ENCODE peak calls at places on chromosomes 6 and 20, in four cellular contexts. C is HepG2, Y is ovary, H is SK-N-SH. L is an unnamed sample. For H3K36me3 and H3K27me3, the result is how much of the 10 kb centered on the place peaks cover.

GRCh38 chr6:7730852-7731251 is 5.0 kb downstream of the BMP6 start:
- DNase-seq in C (peak), Y (no peak), H (no peak), L (no peak)

GRCh38 chr6:157096105-157096504 is 227.2 kb downstream of the TMEM242 start:
- DNase-seq in C (no peak), Y (no peak), H (no peak), L (no peak)

GRCh38 chr20:64082126-64082638 is 2.0 kb downstream of the LKAAEAR1 start:
- DNase-seq in C (peak), Y (no peak), H (no peak), L (no peak)

GRCh38 chr6:98828991-98829411 is 5.4 kb upstream of the POU3F2 start:
- DNase-seq in C (no peak), Y (no peak), H (no peak), L (no peak)

GRCh38 chr6:106501836-106502447 is 127.4 kb downstream of the RTN4IP1 start:
- DNase-seq in C (no peak), Y (no peak), H (no peak), L (no peak)

GRCh38 chr6:151452750-151453427 is 963 bp upstream of the RMND1 start:
- DNase-seq in C (no peak), Y (peak), H (peak), L (peak)

GRCh38 chr6:44432726-44433125 is 45.2 kb downstream of the CDC5L start:
- DNase-seq in C (no peak), Y (no peak), H (no peak), L (no peak)

GRCh38 chr6:154297210-154297609 is 59.4 kb downstream of the IPCEF1 start:
- DNase-seq in C (no peak), Y (no peak), H (no peak), L (no peak)

GRCh38 chr6:64713175-64713574 is 993.9 kb downstream of the EYS start:
- DNase-seq in C (no peak), Y (no peak), H (no peak), L (no peak)

GRCh38 chr20:2005831-2006426 is 12.1 kb upstream of the PDYN start:
- DNase-seq in C (peak), Y (peak), H (no peak), L (peak)

GRCh38 chr6:6942826-6943225 is 164.9 kb upstream of the RREB1 start:
- DNase-seq in C (no peak), Y (peak), H (no peak), L (no peak)

GRCh38 chr20:5195655-5196054 is 68.8 kb downstream of the CDS2 start:
- DNase-seq in C (no peak), Y (no peak), H (no peak), L (no peak)

GRCh38 chr6:169722362-169723199 is 1.7 kb downstream of the PHF10 start:
- DNase-seq in C (peak), Y (peak), H (peak), L (no peak)

GRCh38 chr6:166671434-166672061 is 44.5 kb upstream of the RPS6KA2 start:
- DNase-seq in C (no peak), Y (peak), H (peak), L (no peak)

GRCh38 chr6:155117266-155117665 is 122.2 kb downstream of the TIAM2 start:
- DNase-seq in C (no peak), Y (no peak), H (no peak), L (no peak)

GRCh38 chr6:111456208-111456607 is 26.8 kb downstream of the REV3L start:
- DNase-seq in C (no peak), Y (no peak), H (no peak), L (no peak)

GRCh38 chr20:53712212-53712977 is 118.8 kb upstream of the ZNF217 start:
- DNase-seq in C (peak), Y (no peak), H (no peak), L (no peak)

GRCh38 chr20:63281741-63282665 is 9.4 kb downstream of the ARFGAP1 start:
- DNase-seq in C (no peak), Y (no peak), H (no peak), L (no peak)

GRCh38 chr6:112203577-112204349 is 50.6 kb downstream of the LAMA4 start:
- DNase-seq in C (peak), Y (no peak), H (no peak), L (no peak)

GRCh38 chr6:31906122-31906521 is 4.2 kb upstream of the ZBTB12 start:
- DNase-seq in C (no peak), Y (no peak), H (no peak), L (no peak)

GRCh38 chr6:30340589-30341054 is 4.3 kb upstream of the RPP21 start:
- DNase-seq in C (no peak), Y (no peak), H (no peak), L (no peak)

GRCh38 chr6:48611332-48611731 is 500.3 kb upstream of the PTCHD4 start:
- DNase-seq in C (no peak), Y (no peak), H (no peak), L (no peak)

GRCh38 chr6:118324081-118324480 is 224.0 kb upstream of the PLN start:
- DNase-seq in C (no peak), Y (no peak), H (no peak), L (no peak)

GRCh38 chr6:88725111-88725711 is 238.2 kb downstream of the RNGTT start:
- DNase-seq in C (peak), Y (no peak), H (peak), L (no peak)

GRCh38 chr20:3238616-3239025 is 369 bp downstream of the SLC4A11 start:
- DNase-seq in C (no peak), Y (no peak), H (no peak), L (no peak)

GRCh38 chr20:49122920-49123319 is 65.2 kb downstream of the STAU1 start:
- DNase-seq in C (no peak), Y (no peak), H (no peak), L (no peak)

GRCh38 chr6:34529665-34530327 is 26.3 kb downstream of the SPDEF start:
- DNase-seq in C (peak), Y (no peak), H (no peak), L (no peak)

GRCh38 chr6:41894366-41895299 is 542 bp downstream of the USP49 start:
- DNase-seq in C (no peak), Y (no peak), H (no peak), L (peak)

GRCh38 chr20:18271160-18271559 is 17.2 kb upstream of the ZNF133 start:
- DNase-seq in C (no peak), Y (no peak), H (no peak), L (no peak)

GRCh38 chr20:59148713-59149493 is 14.7 kb upstream of the ZNF831 start:
- DNase-seq in C (no peak), Y (no peak), H (no peak), L (no peak)

GRCh38 chr6:24931296-24931695 is 4.5 kb downstream of the RIPOR2 start:
- DNase-seq in C (no peak), Y (no peak), H (no peak), L (no peak)

GRCh38 chr20:17940447-17940971 is 28.1 kb downstream of the SNX5 start:
- DNase-seq in C (no peak), Y (no peak), H (no peak), L (no peak)

GRCh38 chr6:134077301-134077700 is 24.9 kb upstream of the SLC2A12 start:
- DNase-seq in C (no peak), Y (no peak), H (no peak), L (no peak)
- TF ChIP-seq EP300 in C (no peak), Y (no peak), H (no peak), L (no peak)

DNA sequence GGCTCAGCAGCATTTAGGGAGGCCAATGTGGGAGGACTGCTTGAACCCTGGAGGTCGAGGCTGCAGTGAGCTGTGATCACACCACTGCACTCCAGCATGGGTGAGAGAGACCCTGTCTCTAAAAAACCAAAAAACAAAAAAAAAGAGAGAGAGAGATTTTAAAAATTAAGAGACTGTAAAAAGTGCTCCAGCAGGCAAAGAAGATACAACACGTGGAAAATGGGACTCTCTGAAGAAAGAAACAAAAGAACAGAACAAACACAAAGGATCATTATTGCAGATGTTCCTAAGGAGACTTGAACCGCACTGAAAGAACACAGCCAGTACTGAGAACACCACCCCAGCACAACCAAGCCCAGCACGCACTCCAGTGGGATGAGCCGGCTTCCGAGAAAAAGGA is 74.2 kb downstream of the TAF4 start:
- DNase-seq in C (no peak), Y (no peak), H (no peak), L (no peak)
- H3K36me3 ChIP-seq in C (half or more), Y (under half), H (under half), L (half or more)

GRCh38 chr20:51093240-51093763 is 70.4 kb upstream of the KCNG1 start:
- DNase-seq in C (no peak), Y (no peak), H (no peak), L (no peak)
- H3K27me3 ChIP-seq in C (under half), Y (under half), H (under half), L (half or more)

DNA sequence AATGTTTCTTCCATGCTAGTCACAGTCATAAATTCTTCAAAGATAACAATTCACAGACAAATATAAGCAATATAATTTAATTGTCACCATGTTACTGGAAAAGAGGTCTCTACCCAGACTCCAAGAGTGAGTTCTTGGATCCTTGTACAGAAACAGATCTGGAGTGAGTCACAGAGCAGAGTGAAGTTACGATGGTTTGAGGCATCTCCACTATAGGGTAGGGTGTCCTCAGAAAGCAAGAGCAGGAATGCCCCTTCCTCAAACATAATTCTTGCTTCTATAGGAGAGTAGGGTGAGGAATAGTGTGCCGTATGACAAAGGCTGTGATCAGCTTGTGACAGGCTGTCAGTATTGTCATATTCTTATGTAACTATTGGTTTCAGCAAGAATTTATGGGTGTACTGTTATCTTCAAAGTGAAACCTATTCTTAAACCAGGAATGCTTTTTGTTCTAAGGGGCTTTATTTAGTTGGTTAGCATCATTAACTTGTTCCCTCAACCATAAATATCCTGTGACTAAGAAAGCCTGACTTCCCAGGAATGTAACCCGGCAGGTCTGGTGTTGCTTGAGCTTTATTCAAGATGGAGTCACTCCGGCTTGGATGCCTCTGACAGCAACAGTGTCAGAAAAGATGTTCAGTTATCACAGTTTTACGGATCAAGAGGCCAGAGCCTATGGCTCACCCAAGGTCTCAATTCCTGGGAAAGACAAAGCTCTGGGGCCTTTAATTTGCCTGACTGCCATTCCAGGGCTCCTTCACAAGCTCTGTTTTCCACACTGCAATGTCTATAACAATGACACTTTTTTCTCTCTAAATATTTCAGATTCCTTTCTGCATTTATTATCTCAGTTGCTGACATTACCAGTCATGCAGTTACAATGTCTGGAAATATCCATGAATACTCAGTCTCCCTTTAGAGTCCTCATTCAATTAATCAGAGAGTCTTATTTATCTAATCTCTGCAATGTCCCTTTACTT is 298.6 kb downstream of the C6orf118 start:
- DNase-seq in C (no peak), Y (no peak), H (no peak), L (no peak)
- TF ChIP-seq EP300 in C (no peak), Y (no peak), H (no peak), L (no peak)

GRCh38 chr6:10686901-10687300 is 7.5 kb downstream of the C6orf52 start:
- DNase-seq in C (no peak), Y (no peak), H (no peak), L (no peak)

GRCh38 chr6:10687582-10687981 is 6.8 kb downstream of the C6orf52 start:
- DNase-seq in C (no peak), Y (no peak), H (no peak), L (no peak)

GRCh38 chr6:10684618-10685017 is 9.8 kb downstream of the C6orf52 start:
- DNase-seq in C (no peak), Y (no peak), H (no peak), L (no peak)

GRCh38 chr6:10682319-10682988 is 12.0 kb downstream of the C6orf52 start:
- DNase-seq in C (no peak), Y (no peak), H (no peak), L (no peak)

GRCh38 chr6:10685092-10685769 is 9.2 kb downstream of the C6orf52 start:
- DNase-seq in C (no peak), Y (no peak), H (no peak), L (no peak)
- H3K36me3 ChIP-seq in C (under half), Y (under half), H (under half), L (under half)

GRCh38 chr6:55794136-55794812 is 81.1 kb downstream of the BMP5 start:
- DNase-seq in C (no peak), Y (no peak), H (no peak), L (no peak)
- H3K27me3 ChIP-seq in C (under half), Y (under half), H (under half), L (under half)

DNA sequence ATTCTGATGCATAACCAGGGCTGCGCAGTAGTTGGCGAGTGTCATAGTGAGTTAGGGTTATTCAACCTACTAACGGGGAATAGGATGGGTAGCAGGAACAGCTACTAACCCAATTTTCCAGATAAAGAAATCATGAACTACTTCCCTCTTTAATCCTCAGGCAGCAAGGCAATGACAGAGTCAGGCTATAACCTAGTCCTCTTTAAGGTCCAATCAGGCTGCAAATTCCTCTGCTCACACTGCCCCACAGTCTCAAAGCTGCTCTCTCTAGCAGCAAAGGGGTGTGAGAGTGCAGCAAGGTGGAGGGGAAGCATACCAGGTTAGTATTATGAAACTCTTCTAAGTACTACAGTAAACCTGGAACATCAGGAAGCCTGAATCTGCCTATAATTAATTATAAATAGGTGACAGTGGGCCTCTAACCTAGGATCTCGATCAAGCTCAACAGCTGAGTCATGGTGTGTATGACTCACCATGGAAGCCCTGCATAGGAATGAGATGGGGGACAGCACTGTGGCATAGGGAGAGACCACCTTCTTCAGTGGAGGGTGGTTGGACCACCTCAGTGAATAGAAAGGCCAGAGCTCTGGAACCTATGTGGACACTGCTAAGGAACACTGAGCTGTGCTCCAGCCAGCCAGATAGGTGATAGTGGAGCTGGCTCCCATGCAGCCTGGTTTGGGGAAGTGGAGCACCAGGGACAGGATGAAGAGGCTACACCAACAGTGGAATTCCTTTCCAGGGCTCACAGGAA is 7.9 kb downstream of the PEX6 start:
- DNase-seq in C (peak), Y (no peak), H (no peak), L (no peak)
- TF ChIP-seq EP300 in C (no peak), Y (no peak), H (no peak), L (no peak)

DNA sequence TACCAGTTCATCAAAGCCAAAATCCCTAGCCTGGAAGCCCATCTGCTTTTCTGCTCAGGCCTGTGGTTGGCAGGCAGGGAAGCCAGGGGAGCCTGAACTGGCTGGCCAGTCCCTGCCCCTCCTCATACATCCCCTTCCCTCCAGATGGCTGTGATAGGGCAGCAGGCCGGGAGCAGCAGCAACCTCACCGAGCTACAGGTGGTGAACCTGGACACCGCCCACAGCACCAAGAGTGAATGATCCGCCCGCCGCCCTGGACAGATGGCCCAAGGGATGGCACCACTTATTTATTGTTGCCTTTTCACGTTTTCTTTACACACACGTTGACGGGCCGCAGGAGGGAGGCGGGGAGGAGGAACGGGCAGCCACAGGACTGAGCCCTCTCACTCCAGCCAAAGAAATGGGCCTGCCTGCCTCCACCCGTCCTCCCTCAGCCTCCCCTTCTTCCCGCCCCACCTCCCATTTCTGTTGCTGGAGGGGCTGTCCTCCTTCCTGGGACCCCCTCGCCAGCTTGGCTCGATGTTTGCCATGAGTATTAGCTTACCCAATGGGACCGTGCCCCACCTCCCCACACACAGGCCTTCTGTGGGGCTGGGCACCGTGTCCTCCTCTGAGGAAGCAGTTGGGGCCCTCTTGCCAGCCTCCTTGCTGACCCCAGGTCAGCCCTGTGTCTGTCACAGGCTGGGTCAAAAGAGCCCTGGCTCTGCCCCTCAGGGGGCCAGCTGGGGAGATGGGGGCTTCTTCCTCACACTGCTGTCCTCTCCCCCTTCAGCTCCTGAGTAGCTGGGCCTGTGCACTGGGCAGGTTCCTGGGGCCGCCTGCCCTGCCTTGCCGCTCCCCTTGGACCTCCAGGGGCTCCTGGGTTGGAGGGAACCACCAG is 2.8 kb upstream of the CUL9 start:
- DNase-seq in C (no peak), Y (no peak), H (no peak), L (no peak)
- H3K36me3 ChIP-seq in C (under half), Y (under half), H (under half), L (under half)

GRCh38 chr6:27239258-27239657 is 8.2 kb upstream of the PRSS16 start:
- DNase-seq in C (no peak), Y (no peak), H (no peak), L (no peak)
- H3K27me3 ChIP-seq in C (under half), Y (under half), H (half or more), L (half or more)

GRCh38 chr6:27593861-27594260 is 121.0 kb upstream of the ZNF184 start:
- DNase-seq in C (no peak), Y (no peak), H (no peak), L (no peak)

GRCh38 chr6:27591660-27592059 is 118.8 kb upstream of the ZNF184 start:
- DNase-seq in C (peak), Y (no peak), H (no peak), L (no peak)

GRCh38 chr6:27592107-27592480 is 119.2 kb upstream of the ZNF184 start:
- DNase-seq in C (no peak), Y (no peak), H (no peak), L (no peak)

GRCh38 chr6:27593200-27593818 is 120.4 kb upstream of the ZNF184 start:
- DNase-seq in C (no peak), Y (no peak), H (no peak), L (no peak)

GRCh38 chr6:27592481-27593199 is 119.7 kb upstream of the ZNF184 start:
- DNase-seq in C (peak), Y (no peak), H (no peak), L (no peak)
- TF ChIP-seq EP300 in C (no peak), Y (no peak), H (no peak), L (no peak)